ENCODE peak calls at places on chromosomes 12 and 14, in ten cellular contexts. R, M, C, I, D, Y, A, P, T and F are unnamed samples. For H3K4me1, the result is how much of the 10 kb centered on the place peaks cover.

GRCh38 chr14:57578427-57579220 is 85.0 kb upstream of the CCDC198 start:
- DNase-seq in R (no peak), M (no peak), C (no peak), I (no peak), D (no peak), Y (no peak), A (no peak), P (no peak), T (no peak), F (no peak)

GRCh38 chr14:38207830-38208815 is at the start of gene SSTR1:
- DNase-seq in R (peak), M (peak), C (peak), I (no peak), D (no peak), Y (peak), A (no peak), P (peak), T (peak), F (no peak)

GRCh38 chr14:89628521-89628920 is 211.5 kb upstream of the FOXN3 start:
- DNase-seq in R (no peak), M (no peak), C (no peak), I (no peak), D (no peak), Y (no peak), A (no peak), P (no peak), T (no peak), F (no peak)

GRCh38 chr12:78951746-78952532 is 87.4 kb downstream of the SYT1 start:
- DNase-seq in R (no peak), M (no peak), C (no peak), I (no peak), D (no peak), Y (peak), A (no peak), P (no peak), T (peak), F (no peak)

GRCh38 chr14:91169951-91170350 is 56.1 kb downstream of the DGLUCY start:
- DNase-seq in R (no peak), M (no peak), C (no peak), I (no peak), D (no peak), Y (no peak), A (no peak), P (no peak), T (no peak), F (no peak)

GRCh38 chr14:64324461-64325255 is 30.5 kb upstream of the ESR2 start:
- DNase-seq in R (no peak), M (no peak), C (no peak), I (no peak), D (no peak), Y (no peak), A (no peak), P (no peak), T (no peak), F (no peak)

GRCh38 chr14:73173092-73173735 is 36.9 kb downstream of the PSEN1 start:
- DNase-seq in R (no peak), M (peak), C (no peak), I (no peak), D (no peak), Y (peak), A (no peak), P (no peak), T (peak), F (no peak)

GRCh38 chr12:8033153-8034044 is 883 bp downstream of the FOXJ2 start:
- DNase-seq in R (peak), M (peak), C (no peak), I (peak), D (peak), Y (peak), A (peak), P (peak), T (peak), F (no peak)

GRCh38 chr12:27610380-27610779 is 85.9 kb upstream of the REP15 start:
- DNase-seq in R (no peak), M (no peak), C (no peak), I (peak), D (no peak), Y (no peak), A (no peak), P (no peak), T (peak), F (no peak)

GRCh38 chr14:23085458-23085857 is 9.5 kb downstream of the ACIN1 start:
- DNase-seq in R (no peak), M (no peak), C (no peak), I (no peak), D (no peak), Y (no peak), A (no peak), P (no peak), T (no peak), F (no peak)

GRCh38 chr12:57242691-57243454 is 8.1 kb downstream of the STAC3 start:
- DNase-seq in R (peak), M (peak), C (peak), I (no peak), D (peak), Y (peak), A (no peak), P (peak), T (peak), F (no peak)

GRCh38 chr14:26597136-26598080 is at the start of gene NOVA1:
- DNase-seq in R (peak), M (no peak), C (peak), I (peak), D (peak), Y (peak), A (no peak), P (peak), T (peak), F (no peak)

GRCh38 chr12:3103806-3104205 is 26.6 kb downstream of the TSPAN9 start:
- DNase-seq in R (no peak), M (no peak), C (no peak), I (no peak), D (no peak), Y (no peak), A (no peak), P (no peak), T (no peak), F (no peak)

GRCh38 chr12:76813972-76814371 is 50.1 kb downstream of the ZDHHC17 start:
- DNase-seq in R (no peak), M (no peak), C (no peak), I (no peak), D (no peak), Y (no peak), A (no peak), P (no peak), T (no peak), F (no peak)

GRCh38 chr14:32933623-32933942 is 5.1 kb upstream of the NPAS3 start:
- DNase-seq in R (no peak), M (no peak), C (no peak), I (no peak), D (no peak), Y (peak), A (no peak), P (no peak), T (no peak), F (no peak)

GRCh38 chr12:102298022-102298421 is 100.4 kb upstream of the PMCH start:
- DNase-seq in R (no peak), M (no peak), C (no peak), I (no peak), D (no peak), Y (no peak), A (no peak), P (no peak), T (no peak), F (no peak)

GRCh38 chr14:97692084-97692483 is 894.9 kb downstream of the VRK1 start:
- DNase-seq in R (no peak), M (no peak), C (no peak), I (no peak), D (no peak), Y (no peak), A (no peak), P (no peak), T (no peak), F (no peak)

GRCh38 chr14:105710119-105711057 is 184.0 kb downstream of the TMEM121 start:
- DNase-seq in R (no peak), M (no peak), C (peak), I (no peak), D (no peak), Y (no peak), A (no peak), P (no peak), T (no peak), F (no peak)

GRCh38 chr12:79451988-79452387 is 238.8 kb downstream of the PAWR start:
- DNase-seq in R (peak), M (no peak), C (no peak), I (peak), D (peak), Y (no peak), A (no peak), P (no peak), T (peak), F (no peak)

GRCh38 chr14:69012251-69012953 is 33.3 kb upstream of the ACTN1 start:
- DNase-seq in R (no peak), M (no peak), C (no peak), I (no peak), D (no peak), Y (no peak), A (no peak), P (no peak), T (no peak), F (no peak)

GRCh38 chr14:93184391-93185332 is at the start of the genes LYSET and MOAP1:
- DNase-seq in R (peak), M (peak), C (peak), I (peak), D (peak), Y (peak), A (peak), P (peak), T (peak), F (peak)

GRCh38 chr12:96812153-96812552 is 94.9 kb upstream of the NEDD1 start:
- DNase-seq in R (no peak), M (no peak), C (no peak), I (no peak), D (no peak), Y (no peak), A (no peak), P (no peak), T (peak), F (no peak)

GRCh38 chr12:115190191-115190590 is 506.2 kb upstream of the TBX3 start:
- DNase-seq in R (no peak), M (no peak), C (no peak), I (no peak), D (no peak), Y (no peak), A (no peak), P (no peak), T (no peak), F (no peak)

GRCh38 chr14:71714225-71714624 is 218.0 kb upstream of the RGS6 start:
- DNase-seq in R (no peak), M (no peak), C (no peak), I (no peak), D (no peak), Y (no peak), A (no peak), P (no peak), T (no peak), F (no peak)

GRCh38 chr12:4829161-4829792 is 80.4 kb upstream of the KCNA1 start:
- DNase-seq in R (no peak), M (no peak), C (no peak), I (no peak), D (no peak), Y (no peak), A (no peak), P (no peak), T (no peak), F (no peak)

GRCh38 chr12:76945867-76946266 is 67.0 kb upstream of the CSRP2 start:
- DNase-seq in R (no peak), M (no peak), C (no peak), I (no peak), D (no peak), Y (no peak), A (no peak), P (no peak), T (no peak), F (no peak)

GRCh38 chr12:98453070-98453469 is 62.3 kb upstream of the TMPO start:
- DNase-seq in R (no peak), M (no peak), C (no peak), I (no peak), D (no peak), Y (no peak), A (no peak), P (no peak), T (no peak), F (no peak)

GRCh38 chr12:40602562-40602961 is 89.7 kb upstream of the CNTN1 start:
- DNase-seq in R (no peak), M (no peak), C (no peak), I (no peak), D (no peak), Y (no peak), A (no peak), P (no peak), T (no peak), F (no peak)

GRCh38 chr12:47729233-47729632 is 3.9 kb upstream of the ENDOU start:
- DNase-seq in R (no peak), M (no peak), C (no peak), I (no peak), D (no peak), Y (no peak), A (no peak), P (no peak), T (no peak), F (no peak)

GRCh38 chr14:55581011-55581806 is 1.2 kb downstream of the KTN1 start:
- DNase-seq in R (peak), M (peak), C (peak), I (peak), D (peak), Y (no peak), A (peak), P (peak), T (peak), F (no peak)

GRCh38 chr14:95477411-95478089 is 38.9 kb downstream of the SYNE3 start:
- DNase-seq in R (no peak), M (no peak), C (no peak), I (no peak), D (no peak), Y (no peak), A (no peak), P (no peak), T (no peak), F (no peak)

GRCh38 chr14:104343294-104343625 is 204.9 kb downstream of the KIF26A start:
- DNase-seq in R (no peak), M (no peak), C (no peak), I (no peak), D (no peak), Y (no peak), A (no peak), P (no peak), T (no peak), F (no peak)

GRCh38 chr12:55699471-55700055 is 8.1 kb downstream of the ITGA7 start:
- DNase-seq in R (no peak), M (no peak), C (no peak), I (no peak), D (no peak), Y (no peak), A (no peak), P (no peak), T (no peak), F (no peak)

GRCh38 chr12:104570174-104570907 is 113.6 kb downstream of the CHST11 start:
- DNase-seq in R (no peak), M (no peak), C (no peak), I (no peak), D (no peak), Y (no peak), A (no peak), P (no peak), T (no peak), F (no peak)

GRCh38 chr14:25086081-25086480 is 36.1 kb upstream of the STXBP6 start:
- DNase-seq in R (no peak), M (no peak), C (no peak), I (no peak), D (no peak), Y (no peak), A (no peak), P (no peak), T (no peak), F (no peak)

GRCh38 chr14:96824283-96824682 is 27.1 kb downstream of the VRK1 start:
- DNase-seq in R (no peak), M (no peak), C (no peak), I (no peak), D (no peak), Y (no peak), A (no peak), P (no peak), T (no peak), F (no peak)

GRCh38 chr12:68762691-68763090 is 16.7 kb downstream of the SLC35E3 start:
- DNase-seq in R (no peak), M (no peak), C (no peak), I (no peak), D (no peak), Y (no peak), A (no peak), P (no peak), T (no peak), F (no peak)

DNA sequence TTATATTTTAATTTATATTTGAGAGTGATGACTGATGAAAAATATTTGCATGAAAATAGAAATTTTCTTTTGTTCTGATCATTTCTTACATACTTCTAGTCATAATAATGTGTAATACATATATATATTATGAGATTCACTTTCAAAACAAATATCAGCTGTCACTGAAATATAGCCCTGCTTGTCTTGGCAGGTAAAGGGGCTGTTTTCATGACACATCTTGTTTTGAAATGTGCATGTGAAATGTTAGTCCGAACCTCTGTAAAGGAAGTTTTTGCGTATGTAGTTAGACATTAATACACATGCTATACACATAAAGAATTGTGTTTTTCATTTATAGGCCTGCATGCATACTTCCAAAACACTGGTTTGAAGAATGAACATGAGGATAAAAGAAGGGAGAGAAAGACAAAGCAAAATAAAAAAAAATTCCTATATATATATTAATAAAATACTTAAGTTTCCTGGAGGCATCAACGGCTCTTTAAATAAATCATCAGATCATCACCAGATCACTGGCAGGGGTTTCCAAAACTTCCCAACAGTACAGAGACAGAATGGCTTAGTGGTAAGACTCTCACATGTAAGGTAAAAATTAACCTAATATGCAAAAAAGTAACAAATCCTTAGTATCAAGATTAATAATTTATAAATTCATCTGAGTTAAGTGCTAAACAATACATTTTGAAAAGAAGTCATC is 60.0 kb downstream of the SEL1L start:
- DNase-seq in R (no peak), M (no peak), C (no peak), I (no peak), D (no peak), Y (no peak), A (no peak), P (no peak), T (no peak), F (no peak)
- TF ChIP-seq CTCF in R (no peak), M (no peak), C (no peak), I (no peak), D (no peak), Y (no peak), A (no peak), P (no peak), T (no peak), F (no peak)

DNA sequence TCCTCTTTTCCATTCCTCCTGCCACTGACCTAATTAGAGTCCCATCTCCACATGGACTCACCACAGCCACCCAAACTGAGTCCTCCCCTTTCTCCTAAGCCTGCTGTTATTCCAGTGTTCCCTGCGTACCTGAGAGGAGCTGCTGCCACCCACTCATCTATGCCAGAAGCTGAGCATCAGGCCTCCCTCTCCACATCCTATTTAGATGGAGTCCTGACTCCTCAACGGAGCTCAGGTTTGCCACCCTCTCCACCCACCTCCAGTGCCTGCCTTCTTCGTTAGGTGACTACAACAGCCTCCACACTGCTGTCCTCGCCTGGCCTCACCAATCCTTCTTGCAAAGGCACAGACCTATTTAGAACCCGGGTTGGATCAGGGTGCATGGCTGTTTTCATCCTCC is 15.2 kb upstream of the ABHD12B start:
- DNase-seq in R (no peak), M (no peak), C (no peak), I (no peak), D (no peak), Y (no peak), A (no peak), P (no peak), T (no peak), F (no peak)
- H3K4me1 ChIP-seq in R (under half), M (under half), C (under half), I (under half), D (under half), Y (under half), A (under half), P (under half), T (under half), F (under half)

DNA sequence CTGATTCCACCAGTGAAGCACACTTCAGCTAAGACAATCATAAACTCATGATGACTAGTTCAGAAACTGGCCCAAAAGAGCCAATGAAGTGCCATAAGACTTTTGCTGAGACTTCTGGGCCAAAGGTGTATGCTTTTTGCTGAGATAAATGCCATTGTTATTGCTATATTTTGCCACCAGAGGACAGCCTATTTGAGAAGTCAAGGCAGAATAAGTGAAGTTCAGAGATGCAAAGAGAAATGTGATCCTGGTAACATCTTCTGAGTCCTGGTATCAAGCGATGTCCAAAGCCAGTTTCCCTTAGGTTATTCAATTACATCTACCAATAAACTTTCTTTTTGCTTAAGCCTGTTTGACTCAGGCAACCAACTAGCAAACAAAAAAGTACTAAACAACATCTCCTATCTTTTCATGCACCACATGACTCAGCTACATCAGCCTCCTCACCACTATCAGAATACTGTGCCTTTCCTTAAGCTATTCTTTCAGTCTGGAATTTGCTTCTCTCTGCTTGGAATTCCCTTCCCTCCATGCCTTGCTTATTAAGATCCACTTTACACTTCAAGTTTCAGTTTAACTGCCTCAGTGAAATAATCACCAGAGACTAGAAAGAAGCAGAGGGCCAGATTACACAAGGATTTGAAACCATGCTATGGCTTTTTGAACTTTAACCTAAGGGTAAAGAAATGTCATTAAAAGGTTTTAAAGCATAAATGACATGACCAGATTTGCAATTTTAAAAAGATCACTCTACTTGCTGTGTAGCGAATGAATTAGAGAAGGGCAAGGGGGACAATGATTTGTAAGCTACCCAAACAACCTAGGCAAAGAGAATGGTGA is 14.0 kb downstream of the CRY1 start:
- DNase-seq in R (no peak), M (peak), C (no peak), I (no peak), D (no peak), Y (no peak), A (no peak), P (no peak), T (peak), F (no peak)
- TF ChIP-seq CTCF in R (peak), M (peak), C (no peak), I (peak), D (peak), Y (peak), A (peak), P (peak), T (peak), F (peak)

GRCh38 chr14:59320771-59321170 is 132.3 kb downstream of the DAAM1 start:
- DNase-seq in R (no peak), M (no peak), C (no peak), I (no peak), D (no peak), Y (no peak), A (no peak), P (no peak), T (no peak), F (no peak)

GRCh38 chr14:59314953-59315599 is 126.6 kb downstream of the DAAM1 start:
- DNase-seq in R (no peak), M (no peak), C (no peak), I (no peak), D (no peak), Y (no peak), A (no peak), P (no peak), T (no peak), F (no peak)

GRCh38 chr14:59317346-59317745 is 128.9 kb downstream of the DAAM1 start:
- DNase-seq in R (no peak), M (no peak), C (no peak), I (no peak), D (no peak), Y (no peak), A (no peak), P (no peak), T (no peak), F (no peak)

GRCh38 chr14:59318908-59319307 is 130.4 kb downstream of the DAAM1 start:
- DNase-seq in R (no peak), M (no peak), C (no peak), I (no peak), D (no peak), Y (no peak), A (no peak), P (no peak), T (no peak), F (no peak)

GRCh38 chr14:59317782-59318505 is 129.5 kb downstream of the DAAM1 start:
- DNase-seq in R (no peak), M (no peak), C (no peak), I (no peak), D (no peak), Y (no peak), A (no peak), P (no peak), T (no peak), F (no peak)
- H3K4me1 ChIP-seq in R (under half), M (under half), C (under half), I (under half), D (half or more), Y (under half), A (under half), P (under half), T (under half), F (under half)